ENCODE peak calls at places on chromosome 20, in eight cellular contexts. C is left lung; U is GM23248; Q is lower lobe of right lung; G is CD8-positive, alpha-beta memory T cell; Y is IMR-90; S is thoracic aorta; O is A549. X is an unnamed sample. For H3K4me1, the result is how much of the 10 kb centered on the place peaks cover.

GRCh38 chr20:56289652-56290051 is 41.1 kb downstream of the MC3R start:
- DNase-seq in C (no peak), U (no peak), Q (no peak), G (no peak), Y (no peak), S (no peak), O (no peak), X (no peak)

GRCh38 chr20:20360464-20360863 is 7.4 kb upstream of the INSM1 start:
- DNase-seq in C (no peak), U (peak), Q (no peak), G (no peak), Y (peak), S (no peak), O (peak), X (no peak)

GRCh38 chr20:52529856-52530255 is 338.3 kb upstream of the ZFP64 start:
- DNase-seq in C (no peak), U (peak), Q (no peak), G (no peak), Y (peak), S (no peak), O (no peak), X (no peak)

GRCh38 chr20:6780414-6780813 is 12.9 kb downstream of the BMP2 start:
- DNase-seq in C (no peak), U (no peak), Q (no peak), G (no peak), Y (no peak), S (no peak), O (no peak), X (no peak)

GRCh38 chr20:9121211-9121610 is 52.3 kb downstream of the PLCB4 start:
- DNase-seq in C (no peak), U (no peak), Q (no peak), G (no peak), Y (no peak), S (no peak), O (no peak), X (no peak)

GRCh38 chr20:9225879-9226278 is 157.0 kb downstream of the PLCB4 start:
- DNase-seq in C (no peak), U (no peak), Q (no peak), G (no peak), Y (no peak), S (no peak), O (no peak), X (no peak)

GRCh38 chr20:44079968-44080560 is 106.9 kb downstream of the JPH2 start:
- DNase-seq in C (no peak), U (no peak), Q (no peak), G (no peak), Y (peak), S (no peak), O (no peak), X (no peak)

GRCh38 chr20:56202493-56203077 is 45.9 kb upstream of the MC3R start:
- DNase-seq in C (no peak), U (peak), Q (no peak), G (no peak), Y (no peak), S (no peak), O (peak), X (no peak)

GRCh38 chr20:23146857-23147256 is 60.7 kb upstream of the CD93 start:
- DNase-seq in C (no peak), U (peak), Q (no peak), G (no peak), Y (no peak), S (no peak), O (no peak), X (peak)

GRCh38 chr20:47727170-47727880 is 58.0 kb downstream of the SULF2 start:
- DNase-seq in C (peak), U (no peak), Q (peak), G (peak), Y (no peak), S (no peak), O (no peak), X (peak)

GRCh38 chr20:3786126-3786484 is 435 bp downstream of the CENPB start:
- DNase-seq in C (no peak), U (peak), Q (peak), G (peak), Y (peak), S (no peak), O (peak), X (peak)

GRCh38 chr20:37534401-37535157 is 6.9 kb upstream of the BLCAP start:
- DNase-seq in C (no peak), U (peak), Q (no peak), G (no peak), Y (peak), S (no peak), O (peak), X (no peak)

GRCh38 chr20:36919715-36920333 is 31.7 kb downstream of the SAMHD1 start:
- DNase-seq in C (no peak), U (peak), Q (no peak), G (no peak), Y (peak), S (no peak), O (peak), X (no peak)

GRCh38 chr20:23156170-23156841 is 70.2 kb upstream of the CD93 start:
- DNase-seq in C (peak), U (peak), Q (peak), G (no peak), Y (peak), S (peak), O (peak), X (peak)

GRCh38 chr20:37902504-37903313 is at the start of gene VSTM2L:
- DNase-seq in C (no peak), U (peak), Q (no peak), G (no peak), Y (peak), S (no peak), O (peak), X (no peak)

GRCh38 chr20:57900226-57900905 is 190.6 kb upstream of the PMEPA1 start:
- DNase-seq in C (no peak), U (no peak), Q (no peak), G (no peak), Y (no peak), S (no peak), O (no peak), X (peak)

GRCh38 chr20:6265204-6265904 is 142.5 kb upstream of the FERMT1 start:
- DNase-seq in C (no peak), U (peak), Q (no peak), G (no peak), Y (peak), S (no peak), O (peak), X (no peak)

GRCh38 chr20:3092611-3093379 is 8.3 kb upstream of the AVP start:
- DNase-seq in C (no peak), U (peak), Q (no peak), G (peak), Y (no peak), S (no peak), O (no peak), X (no peak)

GRCh38 chr20:63736893-63737689 is 627 bp downstream of the LIME1 start:
- DNase-seq in C (no peak), U (no peak), Q (no peak), G (peak), Y (no peak), S (no peak), O (no peak), X (no peak)

GRCh38 chr20:33443512-33444239 is at the start of gene SNTA1:
- DNase-seq in C (peak), U (peak), Q (peak), G (peak), Y (peak), S (peak), O (peak), X (peak)

GRCh38 chr20:37522258-37523011 is 1.4 kb downstream of the NNAT start:
- DNase-seq in C (peak), U (no peak), Q (peak), G (no peak), Y (peak), S (no peak), O (no peak), X (no peak)

GRCh38 chr20:23142162-23143050 is 56.3 kb upstream of the CD93 start:
- DNase-seq in C (peak), U (no peak), Q (peak), G (no peak), Y (no peak), S (no peak), O (no peak), X (peak)

GRCh38 chr20:6735913-6736845 is 31.3 kb upstream of the BMP2 start:
- DNase-seq in C (no peak), U (no peak), Q (no peak), G (no peak), Y (no peak), S (no peak), O (no peak), X (no peak)

GRCh38 chr20:58169441-58169840 is 59.0 kb downstream of the ANKRD60 start:
- DNase-seq in C (no peak), U (peak), Q (no peak), G (no peak), Y (peak), S (no peak), O (no peak), X (no peak)

GRCh38 chr20:21384308-21384892 is 12.9 kb downstream of the NKX2-4 start:
- DNase-seq in C (no peak), U (no peak), Q (no peak), G (no peak), Y (no peak), S (no peak), O (no peak), X (no peak)

GRCh38 chr20:31693987-31694661 is 28.5 kb downstream of the BCL2L1 start:
- DNase-seq in C (no peak), U (no peak), Q (no peak), G (no peak), Y (no peak), S (no peak), O (no peak), X (no peak)
- H3K4me1 ChIP-seq in C (half or more), U (half or more), Q (half or more), G (under half), Y (under half), S (half or more), O (half or more), X (under half)

GRCh38 chr20:34525709-34526416 is 9.6 kb downstream of the DYNLRB1 start:
- DNase-seq in C (peak), U (peak), Q (peak), G (no peak), Y (peak), S (peak), O (peak), X (peak)

GRCh38 chr20:34525342-34525708 is 9.1 kb downstream of the DYNLRB1 start:
- DNase-seq in C (no peak), U (no peak), Q (no peak), G (no peak), Y (no peak), S (no peak), O (no peak), X (no peak)

GRCh38 chr20:34526466-34526865 is 10.2 kb downstream of the DYNLRB1 start:
- DNase-seq in C (no peak), U (peak), Q (no peak), G (no peak), Y (peak), S (no peak), O (no peak), X (peak)

GRCh38 chr20:34524426-34524825 is 8.2 kb downstream of the DYNLRB1 start:
- DNase-seq in C (no peak), U (no peak), Q (no peak), G (no peak), Y (no peak), S (no peak), O (no peak), X (no peak)

DNA sequence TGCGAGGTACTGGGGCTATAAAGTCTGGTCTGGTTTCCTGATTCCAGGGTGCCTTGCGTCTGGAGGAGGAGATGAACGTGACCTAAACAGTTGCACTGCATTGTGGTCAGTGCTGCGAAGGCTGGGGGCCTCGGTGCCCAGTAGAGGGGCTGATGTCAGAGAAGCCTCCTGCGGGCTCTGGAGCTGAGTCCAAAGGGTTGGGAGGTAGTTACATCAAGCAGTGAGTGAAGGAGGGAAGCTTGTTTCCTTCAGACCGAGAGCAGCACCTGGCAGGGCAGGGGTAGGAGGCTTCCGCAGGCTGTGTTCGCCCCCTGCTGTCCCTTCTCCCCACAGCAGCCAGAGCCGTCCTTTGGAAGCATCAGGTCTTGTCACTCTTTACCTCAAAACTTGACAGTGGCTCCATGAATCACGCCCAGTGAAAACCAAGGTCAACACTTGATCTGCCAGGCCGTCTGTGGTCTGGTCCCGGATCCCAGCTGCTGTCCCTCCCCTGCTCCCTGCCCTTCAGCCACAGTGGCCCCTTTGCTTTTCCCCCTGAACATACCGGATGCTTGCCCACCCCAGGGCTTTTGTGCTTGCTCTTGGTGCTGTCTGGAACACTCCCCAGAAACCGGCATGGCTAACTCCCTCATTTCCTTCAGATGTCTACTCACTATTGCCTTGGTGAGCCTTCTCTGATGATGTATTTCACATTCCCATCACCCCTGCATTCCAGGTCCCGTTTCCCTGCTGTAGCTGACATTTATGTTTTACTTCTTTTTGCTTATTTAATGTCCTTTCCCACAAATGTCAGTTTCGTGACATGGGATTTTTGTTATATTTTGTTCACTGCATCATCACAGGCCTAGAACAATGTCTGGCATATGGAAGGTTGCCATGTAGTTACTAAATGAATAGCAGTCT is 7.0 kb downstream of the DYNLRB1 start:
- DNase-seq in C (no peak), U (peak), Q (no peak), G (no peak), Y (peak), S (no peak), O (peak), X (peak)
- H3K27ac ChIP-seq in C (peak), U (peak), Q (peak), G (no peak), Y (peak), S (peak), O (peak), X (peak)

DNA sequence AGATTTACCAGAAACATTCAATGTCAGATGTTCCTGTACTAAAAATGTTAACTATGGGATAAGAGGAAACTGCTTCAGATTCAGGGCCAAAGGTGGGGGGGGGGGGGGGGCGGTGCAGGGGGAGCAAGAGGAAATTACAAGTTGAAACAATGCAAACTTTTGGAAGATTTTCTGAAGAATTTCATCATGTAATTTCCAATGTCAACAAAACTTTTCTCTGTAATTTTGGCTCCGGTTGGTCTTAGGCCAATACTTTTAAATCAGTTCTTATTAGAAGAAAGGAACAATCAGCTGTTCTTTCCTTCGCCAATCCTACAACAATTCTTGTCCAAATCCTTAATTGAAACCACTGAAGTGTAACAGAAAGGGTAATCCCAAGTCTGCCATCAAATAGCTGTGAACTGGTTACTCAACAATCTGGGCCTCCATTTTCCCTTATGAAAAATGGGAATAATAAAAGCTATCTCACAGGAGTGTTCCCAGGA is 13.1 kb downstream of the UQCC1 start:
- DNase-seq in C (no peak), U (peak), Q (no peak), G (no peak), Y (peak), S (no peak), O (no peak), X (no peak)
- H3K4me1 ChIP-seq in C (under half), U (under half), Q (under half), G (under half), Y (under half), S (under half), O (under half), X (under half)

GRCh38 chr20:49444553-49444990 is 37.9 kb downstream of the KCNB1 start:
- DNase-seq in C (no peak), U (no peak), Q (no peak), G (peak), Y (no peak), S (no peak), O (no peak), X (no peak)
- H3K27ac ChIP-seq in C (no peak), U (no peak), Q (no peak), G (no peak), Y (no peak), S (no peak), O (no peak), X (peak)

GRCh38 chr20:53760025-53760441 is 166.4 kb upstream of the ZNF217 start:
- DNase-seq in C (no peak), U (no peak), Q (no peak), G (no peak), Y (no peak), S (no peak), O (no peak), X (no peak)

GRCh38 chr20:53767206-53767924 is 173.7 kb upstream of the ZNF217 start:
- DNase-seq in C (no peak), U (no peak), Q (no peak), G (no peak), Y (no peak), S (no peak), O (no peak), X (no peak)

GRCh38 chr20:53764416-53764800 is 170.8 kb upstream of the ZNF217 start:
- DNase-seq in C (no peak), U (no peak), Q (no peak), G (no peak), Y (no peak), S (no peak), O (no peak), X (no peak)

GRCh38 chr20:53768329-53768728 is 174.7 kb upstream of the ZNF217 start:
- DNase-seq in C (no peak), U (no peak), Q (no peak), G (no peak), Y (no peak), S (no peak), O (no peak), X (no peak)

GRCh38 chr20:53763707-53764415 is 170.2 kb upstream of the ZNF217 start:
- DNase-seq in C (no peak), U (peak), Q (no peak), G (no peak), Y (peak), S (no peak), O (peak), X (no peak)
- H3K4me1 ChIP-seq in C (under half), U (under half), Q (under half), G (under half), Y (under half), S (under half), O (under half), X (under half)

GRCh38 chr20:60008130-60008808 is 50.0 kb downstream of the CDH26 start:
- DNase-seq in C (peak), U (no peak), Q (peak), G (no peak), Y (no peak), S (no peak), O (no peak), X (no peak)

GRCh38 chr20:60010689-60011417 is 52.6 kb downstream of the CDH26 start:
- DNase-seq in C (no peak), U (no peak), Q (no peak), G (no peak), Y (no peak), S (no peak), O (no peak), X (no peak)

GRCh38 chr20:60009826-60010616 is 51.8 kb downstream of the CDH26 start:
- DNase-seq in C (no peak), U (peak), Q (no peak), G (no peak), Y (no peak), S (no peak), O (no peak), X (no peak)

GRCh38 chr20:60007452-60007851 is 49.2 kb downstream of the CDH26 start:
- DNase-seq in C (no peak), U (peak), Q (no peak), G (no peak), Y (no peak), S (no peak), O (no peak), X (no peak)

DNA sequence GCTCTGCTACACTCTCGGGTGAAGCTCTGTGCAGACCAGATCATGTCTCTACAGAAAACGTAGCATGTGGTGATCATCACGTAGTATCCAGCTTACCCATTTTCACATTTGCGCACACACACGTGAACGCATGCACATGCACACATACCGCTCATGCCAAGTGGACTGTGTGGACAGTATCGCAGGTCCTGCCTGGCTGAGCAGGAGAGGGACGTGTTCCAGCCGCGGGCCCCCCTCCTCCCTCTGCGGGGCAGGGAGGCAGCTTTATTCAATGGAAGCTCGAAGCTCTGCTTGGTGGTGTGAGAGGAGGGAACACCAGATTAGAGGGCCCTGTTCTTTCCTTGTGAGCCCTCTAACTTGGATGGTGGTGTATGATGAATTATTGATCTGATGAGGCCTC is 51.1 kb downstream of the CDH26 start:
- DNase-seq in C (no peak), U (no peak), Q (no peak), G (no peak), Y (no peak), S (no peak), O (no peak), X (no peak)
- H3K27ac ChIP-seq in C (no peak), U (no peak), Q (no peak), G (no peak), Y (no peak), S (no peak), O (no peak), X (no peak)

X was measured in tibial artery.